ENCODE peak calls at places on chromosomes 5 and 9, in four cellular contexts. K, Z, S and C are unnamed samples.

GRCh38 chr5:79183011-79183410 is 52.9 kb upstream of the JMY start:
- DNase-seq in S (no peak), K (no peak), Z (no peak), C (no peak)

GRCh38 chr9:125372441-125373226 is 111.0 kb downstream of the GAPVD1 start:
- DNase-seq in S (no peak), K (no peak), Z (no peak), C (no peak)

GRCh38 chr9:71286146-71286545 is 164.7 kb upstream of the TRPM3 start:
- DNase-seq in Z (no peak), S (no peak), K (no peak), C (no peak)

GRCh38 chr5:657570-657969 is 35.6 kb downstream of the TPPP start:
- DNase-seq in Z (no peak), S (peak; percentile 97), K (no peak), C (peak; percentile 93)

GRCh38 chr5:54446169-54446786 is 9.2 kb upstream of the HSPB3 start:
- DNase-seq in Z (no peak), K (no peak), S (no peak), C (no peak)

GRCh38 chr5:96984506-96985192 is 48.8 kb downstream of the LNPEP start:
- DNase-seq in K (no peak), S (peak; percentile 64), Z (no peak), C (peak; percentile 16)

GRCh38 chr9:88092699-88093359 is 45.4 kb downstream of the SPATA31C2 start:
- DNase-seq in K (peak; percentile 35), Z (no peak), S (peak; percentile 89), C (peak; percentile 88)

GRCh38 chr5:55176176-55176818 is 3.3 kb upstream of the CDC20B start:
- DNase-seq in Z (peak; percentile 12), S (no peak), K (peak; percentile 42), C (peak; percentile 41)

GRCh38 chr5:155883966-155884555 is 442.9 kb upstream of the SGCD start:
- DNase-seq in K (no peak), S (no peak), Z (no peak), C (no peak)

GRCh38 chr5:176559683-176560082 is 10.5 kb downstream of the CDHR2 start:
- DNase-seq in K (no peak), Z (no peak), S (no peak), C (no peak)

GRCh38 chr9:105128908-105129307 is 115.5 kb upstream of the SLC44A1 start:
- DNase-seq in K (no peak), S (no peak), Z (no peak), C (no peak)

GRCh38 chr5:5360878-5361520 is 61.5 kb upstream of the ICE1 start:
- DNase-seq in Z (no peak), K (no peak), S (no peak), C (no peak)

GRCh38 chr5:175444905-175445456 is 999 bp upstream of the DRD1 start:
- DNase-seq in K (no peak), Z (no peak), S (no peak), C (no peak)

GRCh38 chr5:169607882-169608281 is 24.3 kb downstream of the SPDL1 start:
- DNase-seq in K (no peak), Z (no peak), S (no peak), C (no peak)

GRCh38 chr5:91706785-91707520 is 323.8 kb upstream of the ARRDC3 start:
- DNase-seq in K (no peak), S (peak; percentile 36), Z (no peak), C (no peak)

GRCh38 chr5:98121036-98121936 is 652.2 kb upstream of the RGMB start:
- DNase-seq in Z (no peak), S (no peak), K (no peak), C (no peak)

GRCh38 chr9:72127753-72128152 is 21.5 kb upstream of the GDA start:
- DNase-seq in Z (no peak), S (no peak), K (no peak), C (no peak)

GRCh38 chr9:76414656-76415055 is 20.4 kb upstream of the RFK start:
- DNase-seq in Z (no peak), K (no peak), S (peak; percentile 83), C (no peak)

GRCh38 chr5:77437194-77437593 is 54.9 kb downstream of the WDR41 start:
- DNase-seq in K (peak; percentile 4), S (peak; percentile 57), Z (no peak), C (no peak)

GRCh38 chr9:121095057-121095456 is 20.3 kb downstream of the CNTRL start:
- DNase-seq in K (no peak), S (no peak), Z (no peak), C (no peak)

GRCh38 chr9:27377811-27378345 is 80.9 kb upstream of the EQTN start:
- DNase-seq in K (no peak), Z (no peak), S (no peak), C (no peak)

GRCh38 chr5:98468188-98468869 is 305.1 kb upstream of the RGMB start:
- DNase-seq in S (peak; percentile 90), Z (no peak), K (no peak), C (peak; percentile 70)